ENCODE peak calls at places on chromosomes 13 and 19, in five cellular contexts. E is T-helper 2 cell; H is amygdala; U is stromal cell of bone marrow; J is stimulated activated CD8-positive, alpha-beta memory T cell treated with anti-CD3 and anti-CD28 coated beads, Interleukin-4, amount 100 ng/mL, for 48 hours. I is an unnamed sample.

GRCh38 chr19:51750381-51751124 is 1.1 kb downstream of the FPR1 start:
- DNase-seq in U (peak), H (no peak), E (no peak), J (no peak), I (no peak)

GRCh38 chr13:111558700-111559088 is 238.3 kb downstream of the TEX29 start:
- DNase-seq in H (no peak), U (no peak), E (no peak), J (no peak), I (no peak)

GRCh38 chr13:33520480-33520839 is 234.9 kb upstream of the STARD13 start:
- DNase-seq in U (no peak), J (no peak), E (no peak), H (no peak), I (no peak)

GRCh38 chr13:113116206-113116800 is 6.3 kb upstream of the F10 start:
- DNase-seq in U (no peak), J (no peak), E (no peak), H (no peak), I (no peak)

GRCh38 chr19:38055040-38055439 is 148.0 kb downstream of the SIPA1L3 start:
- DNase-seq in U (no peak), H (no peak), J (no peak), E (no peak), I (no peak)

GRCh38 chr19:5537870-5538269 is 29.9 kb downstream of the TINCR start:
- DNase-seq in E (no peak), H (no peak), J (no peak), U (no peak), I (no peak)

GRCh38 chr13:81133066-81133465 is 792.1 kb upstream of the SPRY2 start:
- DNase-seq in E (no peak), U (no peak), J (no peak), H (no peak), I (no peak)

GRCh38 chr19:10508036-10508435 is 4.9 kb upstream of the KEAP1 start:
- DNase-seq in U (no peak), H (no peak), E (no peak), J (no peak), I (no peak)

GRCh38 chr13:111937763-111938375 is 129.1 kb upstream of the SOX1 start:
- DNase-seq in U (no peak), J (no peak), H (no peak), E (no peak), I (no peak)

I was measured in activated naive CD8-positive, alpha-beta T cell treated with anti-CD3 and anti-CD28 coated beads, Interleukin-2, amount 50 U/mL, for 24 hours.